ENCODE peak calls at places on chromosomes 2 and 18, in eight cellular contexts. One of them, this sample, is unnamed.
A peak's percentile ranks its signal among the peaks of the same experiment; 100 is the strongest.

GRCh38 chr18:26482567-26482966 is 65.8 kb downstream of the KCTD1 start:
- DNase-seq in RCC 7860: peak; percentile 53
- DNase-seq in adipocyte: no peak
- DNase-seq in activated CD4-positive, alpha-beta T cell treated with anti-CD3 and anti-CD28 coated beads, Interleukin-2, amount 50 U/mL, for 24 hours: no peak
- DNase-seq in heart right ventricle: no peak
- DNase-seq in fibroblast of pulmonary artery: no peak
- DNase-seq in ELR: peak; percentile 35
- DNase-seq in HT1080: peak; percentile 74
- DNase-seq in this sample: no peak

GRCh38 chr18:21406111-21406510 is 164.1 kb downstream of the GREB1L start:
- DNase-seq in RCC 7860: no peak
- DNase-seq in adipocyte: no peak
- DNase-seq in activated CD4-positive, alpha-beta T cell treated with anti-CD3 and anti-CD28 coated beads, Interleukin-2, amount 50 U/mL, for 24 hours: no peak
- DNase-seq in heart right ventricle: no peak
- DNase-seq in fibroblast of pulmonary artery: no peak
- DNase-seq in ELR: peak; percentile 50
- DNase-seq in HT1080: peak; percentile 35
- DNase-seq in this sample: peak; percentile 14

GRCh38 chr18:8084160-8084559 is 517.0 kb downstream of the PTPRM start:
- DNase-seq in RCC 7860: peak; percentile 43
- DNase-seq in adipocyte: peak; percentile 26
- DNase-seq in activated CD4-positive, alpha-beta T cell treated with anti-CD3 and anti-CD28 coated beads, Interleukin-2, amount 50 U/mL, for 24 hours: no peak
- DNase-seq in heart right ventricle: peak; percentile 19
- DNase-seq in fibroblast of pulmonary artery: peak; percentile 69
- DNase-seq in ELR: peak; percentile 76
- DNase-seq in HT1080: peak; percentile 54
- DNase-seq in this sample: peak; percentile 48

GRCh38 chr2:241492174-241492565 is 16.2 kb downstream of the STK25 start:
- DNase-seq in RCC 7860: no peak
- DNase-seq in adipocyte: no peak
- DNase-seq in activated CD4-positive, alpha-beta T cell treated with anti-CD3 and anti-CD28 coated beads, Interleukin-2, amount 50 U/mL, for 24 hours: no peak
- DNase-seq in heart right ventricle: no peak
- DNase-seq in fibroblast of pulmonary artery: no peak
- DNase-seq in ELR: no peak
- DNase-seq in HT1080: no peak
- DNase-seq in this sample: no peak

GRCh38 chr2:61722311-61722710 is 131.5 kb downstream of the FAM161A start:
- DNase-seq in RCC 7860: no peak
- DNase-seq in adipocyte: no peak
- DNase-seq in activated CD4-positive, alpha-beta T cell treated with anti-CD3 and anti-CD28 coated beads, Interleukin-2, amount 50 U/mL, for 24 hours: no peak
- DNase-seq in heart right ventricle: no peak
- DNase-seq in fibroblast of pulmonary artery: no peak
- DNase-seq in ELR: no peak
- DNase-seq in HT1080: no peak
- DNase-seq in this sample: no peak

GRCh38 chr2:20585710-20586378 is 65.1 kb downstream of the HS1BP3 start:
- DNase-seq in RCC 7860: no peak
- DNase-seq in adipocyte: no peak
- DNase-seq in activated CD4-positive, alpha-beta T cell treated with anti-CD3 and anti-CD28 coated beads, Interleukin-2, amount 50 U/mL, for 24 hours: no peak
- DNase-seq in heart right ventricle: peak; percentile 14
- DNase-seq in fibroblast of pulmonary artery: no peak
- DNase-seq in ELR: no peak
- DNase-seq in HT1080: no peak
- DNase-seq in this sample: no peak

GRCh38 chr2:136765736-136766323 is 485 bp downstream of the THSD7B start:
- DNase-seq in RCC 7860: no peak
- DNase-seq in adipocyte: no peak
- DNase-seq in activated CD4-positive, alpha-beta T cell treated with anti-CD3 and anti-CD28 coated beads, Interleukin-2, amount 50 U/mL, for 24 hours: no peak
- DNase-seq in heart right ventricle: peak; percentile 7
- DNase-seq in fibroblast of pulmonary artery: peak; percentile 0
- DNase-seq in ELR: no peak
- DNase-seq in HT1080: no peak
- DNase-seq in this sample: no peak

GRCh38 chr2:203427061-203427460 is 98.9 kb downstream of the ABI2 start:
- DNase-seq in RCC 7860: no peak
- DNase-seq in adipocyte: no peak
- DNase-seq in activated CD4-positive, alpha-beta T cell treated with anti-CD3 and anti-CD28 coated beads, Interleukin-2, amount 50 U/mL, for 24 hours: no peak
- DNase-seq in heart right ventricle: no peak
- DNase-seq in fibroblast of pulmonary artery: peak; percentile 79
- DNase-seq in ELR: peak; percentile 94
- DNase-seq in HT1080: peak; percentile 84
- DNase-seq in this sample: peak; percentile 15

GRCh38 chr2:214492152-214492551 is 81.3 kb downstream of the VWC2L start:
- DNase-seq in RCC 7860: no peak
- DNase-seq in adipocyte: no peak
- DNase-seq in activated CD4-positive, alpha-beta T cell treated with anti-CD3 and anti-CD28 coated beads, Interleukin-2, amount 50 U/mL, for 24 hours: no peak
- DNase-seq in heart right ventricle: no peak
- DNase-seq in fibroblast of pulmonary artery: no peak
- DNase-seq in ELR: no peak
- DNase-seq in HT1080: no peak
- DNase-seq in this sample: no peak

GRCh38 chr2:43169091-43169936 is 57.1 kb downstream of the ZFP36L2 start:
- DNase-seq in RCC 7860: peak; percentile 70
- DNase-seq in adipocyte: no peak
- DNase-seq in activated CD4-positive, alpha-beta T cell treated with anti-CD3 and anti-CD28 coated beads, Interleukin-2, amount 50 U/mL, for 24 hours: no peak
- DNase-seq in heart right ventricle: peak; percentile 33
- DNase-seq in fibroblast of pulmonary artery: no peak
- DNase-seq in ELR: no peak
- DNase-seq in HT1080: no peak
- DNase-seq in this sample: peak; percentile 47

GRCh38 chr2:55771612-55772011 is 78.0 kb upstream of the PNPT1 start:
- DNase-seq in RCC 7860: peak; percentile 48
- DNase-seq in adipocyte: peak; percentile 81
- DNase-seq in activated CD4-positive, alpha-beta T cell treated with anti-CD3 and anti-CD28 coated beads, Interleukin-2, amount 50 U/mL, for 24 hours: no peak
- DNase-seq in heart right ventricle: no peak
- DNase-seq in fibroblast of pulmonary artery: peak; percentile 78
- DNase-seq in ELR: peak; percentile 78
- DNase-seq in HT1080: peak; percentile 42
- DNase-seq in this sample: peak; percentile 54

GRCh38 chr2:8121826-8122505 is 559.9 kb upstream of the ID2 start:
- DNase-seq in RCC 7860: no peak
- DNase-seq in adipocyte: peak; percentile 41
- DNase-seq in activated CD4-positive, alpha-beta T cell treated with anti-CD3 and anti-CD28 coated beads, Interleukin-2, amount 50 U/mL, for 24 hours: no peak
- DNase-seq in heart right ventricle: no peak
- DNase-seq in fibroblast of pulmonary artery: no peak
- DNase-seq in ELR: no peak
- DNase-seq in HT1080: no peak
- DNase-seq in this sample: no peak

GRCh38 chr2:72129676-72130340 is 17.9 kb downstream of the CYP26B1 start:
- DNase-seq in RCC 7860: no peak
- DNase-seq in adipocyte: no peak
- DNase-seq in activated CD4-positive, alpha-beta T cell treated with anti-CD3 and anti-CD28 coated beads, Interleukin-2, amount 50 U/mL, for 24 hours: no peak
- DNase-seq in heart right ventricle: no peak
- DNase-seq in fibroblast of pulmonary artery: no peak
- DNase-seq in ELR: no peak
- DNase-seq in HT1080: no peak
- DNase-seq in this sample: peak; percentile 52

GRCh38 chr2:72515696-72516095 is 310.1 kb downstream of the EXOC6B start:
- DNase-seq in RCC 7860: no peak
- DNase-seq in adipocyte: no peak
- DNase-seq in activated CD4-positive, alpha-beta T cell treated with anti-CD3 and anti-CD28 coated beads, Interleukin-2, amount 50 U/mL, for 24 hours: no peak
- DNase-seq in heart right ventricle: no peak
- DNase-seq in fibroblast of pulmonary artery: peak; percentile 24
- DNase-seq in ELR: no peak
- DNase-seq in HT1080: no peak
- DNase-seq in this sample: no peak

GRCh38 chr18:59758837-59759236 is 61.6 kb upstream of the CCBE1 start:
- DNase-seq in RCC 7860: no peak
- DNase-seq in adipocyte: no peak
- DNase-seq in activated CD4-positive, alpha-beta T cell treated with anti-CD3 and anti-CD28 coated beads, Interleukin-2, amount 50 U/mL, for 24 hours: no peak
- DNase-seq in heart right ventricle: no peak
- DNase-seq in fibroblast of pulmonary artery: no peak
- DNase-seq in ELR: no peak
- DNase-seq in HT1080: no peak
- DNase-seq in this sample: no peak

GRCh38 chr2:121285077-121285449 is at the start of gene TFCP2L1:
- DNase-seq in RCC 7860: no peak
- DNase-seq in adipocyte: peak; percentile 18
- DNase-seq in activated CD4-positive, alpha-beta T cell treated with anti-CD3 and anti-CD28 coated beads, Interleukin-2, amount 50 U/mL, for 24 hours: no peak
- DNase-seq in heart right ventricle: no peak
- DNase-seq in fibroblast of pulmonary artery: no peak
- DNase-seq in ELR: no peak
- DNase-seq in HT1080: no peak
- DNase-seq in this sample: peak; percentile 30

GRCh38 chr2:236874866-236875481 is 210.7 kb upstream of the COPS8 start:
- DNase-seq in RCC 7860: no peak
- DNase-seq in adipocyte: no peak
- DNase-seq in activated CD4-positive, alpha-beta T cell treated with anti-CD3 and anti-CD28 coated beads, Interleukin-2, amount 50 U/mL, for 24 hours: no peak
- DNase-seq in heart right ventricle: no peak
- DNase-seq in fibroblast of pulmonary artery: no peak
- DNase-seq in ELR: no peak
- DNase-seq in HT1080: no peak
- DNase-seq in this sample: no peak

GRCh38 chr2:216918088-216918680 is 58.3 kb upstream of the TNP1 start:
- DNase-seq in RCC 7860: peak; percentile 53
- DNase-seq in adipocyte: peak; percentile 47
- DNase-seq in activated CD4-positive, alpha-beta T cell treated with anti-CD3 and anti-CD28 coated beads, Interleukin-2, amount 50 U/mL, for 24 hours: no peak
- DNase-seq in heart right ventricle: no peak
- DNase-seq in fibroblast of pulmonary artery: peak; percentile 49
- DNase-seq in ELR: peak; percentile 78
- DNase-seq in HT1080: peak; percentile 93
- DNase-seq in this sample: peak; percentile 84

GRCh38 chr2:173357351-173357750 is 2.7 kb downstream of the CDCA7 start:
- DNase-seq in RCC 7860: no peak
- DNase-seq in adipocyte: no peak
- DNase-seq in activated CD4-positive, alpha-beta T cell treated with anti-CD3 and anti-CD28 coated beads, Interleukin-2, amount 50 U/mL, for 24 hours: no peak
- DNase-seq in heart right ventricle: no peak
- DNase-seq in fibroblast of pulmonary artery: no peak
- DNase-seq in ELR: no peak
- DNase-seq in HT1080: no peak
- DNase-seq in this sample: no peak

This sample was measured in bronchial epithelial cell.